ENCODE peak calls at places on chromosomes 11 and 22, in seven cellular contexts. O is A549, K is K562, D is SK-N-SH, S is HCT116, X is HepG2, M is GM12878. Q is an unnamed sample.

GRCh38 chr22:50612715-50613221 is 12.2 kb downstream of the MAPK8IP2 start:
- DNase-seq in O (no peak), K (peak), D (peak), S (no peak), X (no peak), M (no peak), Q (peak)

GRCh38 chr11:9076046-9076445 is 15.4 kb downstream of the SCUBE2 start:
- DNase-seq in O (no peak), K (no peak), D (no peak), S (no peak), X (no peak), M (no peak), Q (no peak)

GRCh38 chr22:46062971-46063631 is 86.1 kb upstream of the WNT7B start:
- DNase-seq in O (no peak), K (no peak), D (peak), S (no peak), X (no peak), M (no peak), Q (no peak)

GRCh38 chr11:113474362-113475159 is 637 bp downstream of the DRD2 start:
- DNase-seq in O (peak), K (peak), D (peak), S (no peak), X (peak), M (no peak), Q (peak)

GRCh38 chr11:131421066-131421855 is 50.8 kb downstream of the NTM start:
- DNase-seq in O (no peak), K (no peak), D (no peak), S (no peak), X (no peak), M (no peak), Q (no peak)

GRCh38 chr22:36193171-36193570 is 8.4 kb downstream of the APOL4 start:
- DNase-seq in O (no peak), K (no peak), D (no peak), S (no peak), X (no peak), M (no peak), Q (no peak)

GRCh38 chr11:62546937-62547625 is 475 bp upstream of the AHNAK start:
- DNase-seq in O (peak), K (no peak), D (no peak), S (no peak), X (no peak), M (no peak), Q (peak)

GRCh38 chr11:64372802-64373597 is 14.0 kb downstream of the RPS6KA4 start:
- DNase-seq in O (peak), K (peak), D (peak), S (peak), X (peak), M (no peak), Q (peak)

GRCh38 chr22:31973739-31974138 is 29.4 kb downstream of the YWHAH start:
- DNase-seq in O (no peak), K (no peak), D (no peak), S (no peak), X (no peak), M (no peak), Q (no peak)

GRCh38 chr11:111603633-111604130 is 1.4 kb downstream of the SIK2 start:
- DNase-seq in O (no peak), K (no peak), D (no peak), S (no peak), X (no peak), M (no peak), Q (no peak)

GRCh38 chr22:17633217-17633997 is 4.9 kb upstream of the ATP6V1E1 start:
- DNase-seq in O (peak), K (peak), D (no peak), S (peak), X (peak), M (no peak), Q (peak)

GRCh38 chr11:116613201-116613910 is 159.4 kb downstream of the BUD13 start:
- DNase-seq in O (no peak), K (no peak), D (no peak), S (no peak), X (no peak), M (no peak), Q (no peak)

GRCh38 chr22:29375436-29376076 is 12.8 kb downstream of the AP1B1 start:
- DNase-seq in O (no peak), K (no peak), D (no peak), S (no peak), X (no peak), M (no peak), Q (no peak)

GRCh38 chr11:74739546-74740270 is 8.5 kb upstream of the CHRDL2 start:
- DNase-seq in O (peak), K (peak), D (peak), S (peak), X (peak), M (no peak), Q (peak)

GRCh38 chr11:116578971-116579687 is 193.7 kb downstream of the BUD13 start:
- DNase-seq in O (no peak), K (no peak), D (peak), S (no peak), X (peak), M (no peak), Q (peak)

GRCh38 chr11:46364791-46365190 is 16.7 kb upstream of the MDK start:
- DNase-seq in O (no peak), K (no peak), D (no peak), S (no peak), X (no peak), M (no peak), Q (no peak)

GRCh38 chr22:42338502-42338901 is 68.0 kb upstream of the TCF20 start:
- DNase-seq in O (no peak), K (no peak), D (no peak), S (no peak), X (no peak), M (no peak), Q (no peak)

GRCh38 chr22:49322861-49323622 is 504.6 kb downstream of the BRD1 start:
- DNase-seq in O (no peak), K (no peak), D (peak), S (no peak), X (no peak), M (no peak), Q (no peak)

DNA sequence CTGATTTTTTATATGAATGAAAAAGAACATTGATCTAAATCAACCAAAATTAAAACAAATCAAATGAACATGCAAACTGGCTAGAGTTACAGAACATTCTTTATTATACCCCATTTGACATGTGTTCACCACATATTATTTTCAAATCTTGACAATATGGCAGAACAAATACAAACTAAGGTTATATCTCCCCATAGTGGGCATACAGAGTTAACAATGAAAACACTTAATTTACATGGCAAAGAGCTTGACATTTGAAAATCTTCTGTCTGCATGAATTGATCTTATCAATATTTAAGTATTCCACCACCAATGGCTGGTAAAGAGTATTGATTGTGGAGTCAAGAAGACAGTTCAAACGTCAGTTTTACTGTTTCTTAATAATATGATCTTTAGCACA is 197.9 kb upstream of the ANO3 start:
- DNase-seq in O (no peak), K (no peak), D (no peak), S (no peak), X (no peak), M (no peak), Q (no peak)
- TF ChIP-seq REST in O (no peak), K (no peak), D (no peak), S (no peak), X (no peak), M (no peak), Q (no peak)

GRCh38 chr11:2702771-2703486 is 3.1 kb upstream of the KCNQ1OT1 start:
- DNase-seq in O (no peak), K (no peak), D (no peak), S (no peak), X (no peak), M (no peak), Q (no peak)
- H3K4me2 ChIP-seq in O (no peak), K (no peak), D (no peak), S (no peak), X (peak), M (no peak), Q (peak)

GRCh38 chr11:15278129-15278528 is 163.4 kb downstream of the INSC start:
- DNase-seq in O (no peak), K (no peak), D (no peak), S (no peak), X (no peak), M (no peak), Q (no peak)

GRCh38 chr11:15275141-15275540 is 160.4 kb downstream of the INSC start:
- DNase-seq in O (no peak), K (no peak), D (no peak), S (no peak), X (no peak), M (no peak), Q (no peak)

GRCh38 chr11:15280393-15280792 is 165.7 kb downstream of the INSC start:
- DNase-seq in O (no peak), K (no peak), D (no peak), S (no peak), X (no peak), M (no peak), Q (no peak)

GRCh38 chr11:15276616-15277015 is 161.9 kb downstream of the INSC start:
- DNase-seq in O (no peak), K (peak), D (peak), S (peak), X (no peak), M (no peak), Q (peak)
- TF ChIP-seq REST in O (no peak), K (no peak), D (no peak), S (no peak), X (no peak), M (no peak), Q (no peak)

DNA sequence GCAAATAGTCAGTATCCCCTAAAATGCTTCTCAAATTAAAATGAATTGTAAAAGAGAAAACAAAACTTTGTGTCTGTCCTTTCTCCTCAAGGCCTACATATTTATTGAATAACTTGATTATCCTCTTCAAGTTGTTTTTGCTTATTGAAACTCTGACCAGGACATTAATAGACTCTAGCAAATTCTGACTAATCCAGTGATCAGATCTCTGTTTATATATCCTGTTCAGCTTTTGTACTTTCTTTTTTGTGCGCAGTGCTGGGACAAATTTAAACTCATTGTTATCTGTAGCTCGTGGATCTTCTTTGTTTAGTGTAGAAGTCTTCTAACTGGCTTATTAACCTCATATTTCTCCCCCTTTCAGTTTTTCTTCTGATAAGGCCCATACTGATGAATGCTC is 139.9 kb upstream of the SORL1-AS1 start:
- DNase-seq in O (no peak), K (no peak), D (no peak), S (no peak), X (no peak), M (peak), Q (no peak)
- H3K4me2 ChIP-seq in O (no peak), K (no peak), D (no peak), S (no peak), X (no peak), M (peak), Q (no peak)

GRCh38 chr11:94747136-94748110 is 20.7 kb upstream of the AMOTL1 start:
- DNase-seq in O (peak), K (no peak), D (no peak), S (no peak), X (no peak), M (no peak), Q (no peak)
- TF ChIP-seq REST in O (no peak), K (no peak), D (no peak), S (no peak), X (no peak), M (no peak), Q (no peak)

GRCh38 chr22:20244744-20245576 is 23.2 kb downstream of the RTN4R start:
- DNase-seq in O (no peak), K (peak), D (peak), S (no peak), X (no peak), M (no peak), Q (no peak)
- H3K4me2 ChIP-seq in O (no peak), K (no peak), D (no peak), S (no peak), X (no peak), M (peak), Q (no peak)

GRCh38 chr11:106466441-106467190 is 389.2 kb downstream of the AASDHPPT start:
- DNase-seq in O (no peak), K (no peak), D (no peak), S (no peak), X (peak), M (no peak), Q (no peak)

GRCh38 chr11:106467486-106467885 is 390.0 kb downstream of the AASDHPPT start:
- DNase-seq in O (no peak), K (no peak), D (no peak), S (no peak), X (no peak), M (no peak), Q (no peak)

GRCh38 chr11:106468531-106468930 is 391.1 kb downstream of the AASDHPPT start:
- DNase-seq in O (no peak), K (no peak), D (no peak), S (no peak), X (no peak), M (no peak), Q (no peak)

GRCh38 chr11:106470230-106470629 is 392.8 kb downstream of the AASDHPPT start:
- DNase-seq in O (no peak), K (no peak), D (no peak), S (no peak), X (no peak), M (no peak), Q (no peak)

DNA sequence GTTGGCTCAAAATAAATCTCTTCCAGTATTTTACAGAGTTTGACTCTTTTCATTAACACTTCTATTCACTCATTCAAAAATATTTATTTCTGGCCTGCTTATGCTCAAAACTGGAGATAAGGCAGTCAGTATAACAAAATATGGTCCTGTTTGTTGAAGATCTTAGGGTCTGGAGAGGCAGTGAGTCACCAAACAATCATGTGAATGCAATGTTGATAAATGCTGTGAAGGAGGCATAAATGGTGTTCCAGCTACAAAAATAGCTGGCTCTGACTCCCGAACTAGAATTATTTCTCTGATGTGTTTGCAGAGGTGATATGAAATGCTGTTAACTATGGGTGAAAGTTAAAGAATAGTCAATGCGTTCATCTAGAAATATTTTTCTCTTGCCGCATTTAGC is 390.6 kb downstream of the AASDHPPT start:
- DNase-seq in O (no peak), K (no peak), D (no peak), S (no peak), X (peak), M (no peak), Q (no peak)
- TF ChIP-seq REST in O (no peak), K (no peak), D (no peak), S (no peak), X (no peak), M (no peak), Q (no peak)

GRCh38 chr11:122785156-122785605 is 53.1 kb upstream of the CRTAM start:
- DNase-seq in O (no peak), K (no peak), D (no peak), S (no peak), X (no peak), M (no peak), Q (no peak)
- H3K4me2 ChIP-seq in O (no peak), K (no peak), D (no peak), S (no peak), X (no peak), M (no peak), Q (no peak)

GRCh38 chr11:35567737-35568465 is 42.5 kb upstream of the PAMR1 start:
- DNase-seq in O (peak), K (no peak), D (no peak), S (no peak), X (no peak), M (no peak), Q (no peak)

GRCh38 chr11:35566885-35567284 is 41.5 kb upstream of the PAMR1 start:
- DNase-seq in O (no peak), K (no peak), D (no peak), S (no peak), X (no peak), M (no peak), Q (no peak)

GRCh38 chr11:35566161-35566560 is 40.7 kb upstream of the PAMR1 start:
- DNase-seq in O (no peak), K (no peak), D (no peak), S (no peak), X (no peak), M (no peak), Q (no peak)

GRCh38 chr11:35571703-35572102 is 46.3 kb upstream of the PAMR1 start:
- DNase-seq in O (no peak), K (no peak), D (no peak), S (no peak), X (no peak), M (no peak), Q (no peak)
- TF ChIP-seq REST in O (no peak), K (no peak), D (no peak), S (no peak), X (no peak), M (no peak), Q (no peak)

GRCh38 chr11:109698237-109698636 is 276.2 kb downstream of the C11orf87 start:
- DNase-seq in O (no peak), K (no peak), D (no peak), S (no peak), X (no peak), M (no peak), Q (no peak)

GRCh38 chr11:109696191-109696897 is 274.4 kb downstream of the C11orf87 start:
- DNase-seq in O (no peak), K (no peak), D (no peak), S (peak), X (no peak), M (no peak), Q (no peak)

GRCh38 chr11:109695696-109696095 is 273.7 kb downstream of the C11orf87 start:
- DNase-seq in O (no peak), K (no peak), D (no peak), S (no peak), X (no peak), M (no peak), Q (no peak)

GRCh38 chr11:109697140-109697843 is 275.3 kb downstream of the C11orf87 start:
- DNase-seq in O (peak), K (peak), D (peak), S (peak), X (peak), M (no peak), Q (peak)
- H3K4me2 ChIP-seq in O (no peak), K (no peak), D (no peak), S (peak), X (no peak), M (no peak), Q (no peak)

Q was measured in GM23338.